ENCODE peak calls at places on chromosomes 13 and 19, in seven cellular contexts. N is uterus; F is CD8-positive, alpha-beta memory T cell; M is AG04450; Z is heart left ventricle; Y is upper lobe of right lung; G is thoracic aorta. I is an unnamed sample.

GRCh38 chr13:19061278-19061677 is 120.3 kb downstream of the TUBA3C start:
- DNase-seq in N (no peak), F (no peak), M (no peak), Z (no peak), Y (no peak), G (no peak), I (no peak)

GRCh38 chr19:7326105-7326877 is 22.4 kb upstream of the ARHGEF18 start:
- DNase-seq in N (no peak), F (peak; percentile 33), M (no peak), Z (no peak), Y (peak; percentile 19), G (no peak), I (no peak)

GRCh38 chr13:113023217-113023597 is 54.2 kb downstream of the MCF2L start:
- DNase-seq in N (no peak), F (no peak), M (no peak), Z (no peak), Y (no peak), G (no peak), I (no peak)

GRCh38 chr13:51093574-51093973 is 17.5 kb downstream of the C13orf42 start:
- DNase-seq in N (no peak), F (no peak), M (no peak), Z (no peak), Y (no peak), G (no peak), I (no peak)

GRCh38 chr19:55663846-55664536 is 9.2 kb downstream of the U2AF2 start:
- DNase-seq in N (no peak), F (no peak), M (no peak), Z (no peak), Y (no peak), G (no peak), I (no peak)

GRCh38 chr19:6464070-6464873 is at the start of gene CRB3:
- DNase-seq in N (no peak), F (peak; percentile 25), M (no peak), Z (no peak), Y (peak; percentile 96), G (no peak), I (no peak)

GRCh38 chr13:106103779-106104178 is 431.7 kb downstream of the EFNB2 start:
- DNase-seq in N (no peak), F (no peak), M (no peak), Z (no peak), Y (no peak), G (no peak), I (no peak)

GRCh38 chr19:50821622-50822021 is 2.0 kb downstream of the KLK1 start:
- DNase-seq in N (no peak), F (no peak), M (no peak), Z (no peak), Y (no peak), G (no peak), I (no peak)

GRCh38 chr19:49677232-49677881 is at the start of gene PRMT1:
- DNase-seq in N (no peak), F (peak; percentile 52), M (no peak), Z (peak; percentile 77), Y (peak; percentile 79), G (no peak), I (no peak)

GRCh38 chr13:94712812-94713555 is 639 bp upstream of the SOX21 start:
- DNase-seq in N (no peak), F (no peak), M (no peak), Z (no peak), Y (peak; percentile 68), G (no peak), I (peak; percentile 36)

GRCh38 chr19:41691268-41691970 is 3.3 kb upstream of the CEACAM7 start:
- DNase-seq in N (no peak), F (no peak), M (no peak), Z (no peak), Y (peak; percentile 63), G (no peak), I (no peak)

GRCh38 chr13:27086599-27087265 is 84.9 kb downstream of the USP12 start:
- DNase-seq in N (no peak), F (no peak), M (no peak), Z (no peak), Y (no peak), G (no peak), I (no peak)

GRCh38 chr19:52725528-52725961 is 9.3 kb downstream of the ZNF611 start:
- DNase-seq in N (no peak), F (no peak), M (no peak), Z (no peak), Y (no peak), G (no peak), I (no peak)

GRCh38 chr19:38813323-38813722 is 578 bp upstream of the LGALS4 start:
- DNase-seq in N (no peak), F (no peak), M (no peak), Z (no peak), Y (no peak), G (no peak), I (no peak)

GRCh38 chr13:99432637-99433542 is 68.4 kb upstream of the TM9SF2 start:
- DNase-seq in N (no peak), F (peak; percentile 87), M (no peak), Z (peak; percentile 89), Y (peak; percentile 76), G (no peak), I (no peak)

GRCh38 chr13:106566682-106567420 is 1.1 kb downstream of the ARGLU1 start:
- DNase-seq in N (peak; percentile 58), F (peak; percentile 28), M (no peak), Z (peak; percentile 77), Y (peak; percentile 81), G (no peak), I (peak; percentile 22)

GRCh38 chr19:3138268-3138667 is 2.4 kb downstream of the GNA15 start:
- DNase-seq in N (no peak), F (no peak), M (no peak), Z (no peak), Y (no peak), G (no peak), I (no peak)

GRCh38 chr19:49950590-49950948 is 10.4 kb downstream of the SIGLEC11 start:
- DNase-seq in N (no peak), F (no peak), M (no peak), Z (no peak), Y (no peak), G (no peak), I (no peak)

GRCh38 chr19:39971380-39971841 is 446 bp downstream of the PSMC4 start:
- DNase-seq in N (no peak), F (no peak), M (no peak), Z (no peak), Y (no peak), G (peak; percentile 8), I (no peak)

GRCh38 chr13:113275387-113275786 is 21.7 kb upstream of the LAMP1 start:
- DNase-seq in N (peak; percentile 25), F (no peak), M (peak; percentile 39), Z (no peak), Y (no peak), G (no peak), I (no peak)

GRCh38 chr13:113367020-113367560 is 3.2 kb upstream of the GRTP1 start:
- DNase-seq in N (no peak), F (no peak), M (no peak), Z (no peak), Y (no peak), G (no peak), I (no peak)

GRCh38 chr13:33228645-33229445 is 56.7 kb downstream of the STARD13 start:
- DNase-seq in N (no peak), F (no peak), M (no peak), Z (no peak), Y (no peak), G (no peak), I (no peak)

GRCh38 chr13:99828114-99828513 is 143.5 kb downstream of the ZIC5 start:
- DNase-seq in N (no peak), F (no peak), M (no peak), Z (no peak), Y (no peak), G (no peak), I (no peak)

DNA sequence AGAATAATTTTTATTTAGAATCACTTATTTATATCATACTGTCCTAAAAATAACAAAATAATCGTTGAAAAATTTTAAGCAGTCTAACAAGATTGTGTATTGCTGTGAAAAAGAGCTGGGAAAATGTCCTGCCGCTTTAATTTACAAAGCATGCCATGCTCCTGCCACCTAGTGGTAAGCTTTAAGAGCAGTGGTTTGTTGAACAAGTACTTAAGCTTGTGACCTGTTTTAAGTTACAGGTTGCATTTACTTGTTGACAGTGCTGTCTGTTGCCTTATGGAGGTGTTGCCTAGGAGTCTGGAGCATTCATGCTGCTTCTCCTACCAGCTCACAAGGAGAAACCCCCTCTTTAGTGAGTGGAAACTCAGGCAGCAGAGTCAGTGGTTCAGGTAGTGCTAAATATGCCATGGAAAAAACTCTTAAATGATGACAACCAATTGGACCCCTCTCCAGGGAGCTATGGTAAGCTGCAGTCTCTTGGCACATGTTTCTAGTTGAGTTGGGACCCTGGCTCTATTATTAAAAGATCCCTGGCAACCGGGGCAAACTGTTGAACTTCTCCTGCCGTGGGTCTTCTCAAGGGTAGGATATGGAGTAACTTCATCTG is 68.4 kb downstream of the SPATA13 start:
- DNase-seq in N (no peak), F (no peak), M (peak; percentile 52), Z (no peak), Y (no peak), G (no peak), I (peak; percentile 14)
- H3K27ac ChIP-seq in N (no peak overlapping the region), F (no peak overlapping the region), M (no peak overlapping the region), Z (no peak overlapping the region), Y (no peak overlapping the region), G (no peak overlapping the region), I (no peak overlapping the region)

GRCh38 chr13:49622174-49622946 is 5.9 kb upstream of the ARL11 start:
- DNase-seq in N (no peak), F (no peak), M (no peak), Z (no peak), Y (no peak), G (no peak), I (no peak)
- H3K27ac ChIP-seq in N (no peak overlapping the region), F (no peak overlapping the region), M (no peak overlapping the region), Z (peak overlapping the region; percentile 78), Y (no peak overlapping the region), G (no peak overlapping the region), I (no peak overlapping the region)

GRCh38 chr13:59865398-59865797 is 298.3 kb downstream of the DIAPH3 start:
- DNase-seq in N (no peak), F (no peak), M (no peak), Z (no peak), Y (no peak), G (no peak), I (no peak)

GRCh38 chr13:59856281-59856810 is 307.4 kb downstream of the DIAPH3 start:
- DNase-seq in N (no peak), F (no peak), M (no peak), Z (no peak), Y (no peak), G (no peak), I (no peak)

GRCh38 chr13:59863621-59864020 is 300.1 kb downstream of the DIAPH3 start:
- DNase-seq in N (no peak), F (no peak), M (no peak), Z (no peak), Y (no peak), G (no peak), I (no peak)

GRCh38 chr13:59861676-59862075 is 302.1 kb downstream of the DIAPH3 start:
- DNase-seq in N (no peak), F (no peak), M (no peak), Z (no peak), Y (no peak), G (no peak), I (no peak)
- H3K27ac ChIP-seq in N (no peak overlapping the region), F (no peak overlapping the region), M (no peak overlapping the region), Z (no peak overlapping the region), Y (no peak overlapping the region), G (no peak overlapping the region), I (no peak overlapping the region)

DNA sequence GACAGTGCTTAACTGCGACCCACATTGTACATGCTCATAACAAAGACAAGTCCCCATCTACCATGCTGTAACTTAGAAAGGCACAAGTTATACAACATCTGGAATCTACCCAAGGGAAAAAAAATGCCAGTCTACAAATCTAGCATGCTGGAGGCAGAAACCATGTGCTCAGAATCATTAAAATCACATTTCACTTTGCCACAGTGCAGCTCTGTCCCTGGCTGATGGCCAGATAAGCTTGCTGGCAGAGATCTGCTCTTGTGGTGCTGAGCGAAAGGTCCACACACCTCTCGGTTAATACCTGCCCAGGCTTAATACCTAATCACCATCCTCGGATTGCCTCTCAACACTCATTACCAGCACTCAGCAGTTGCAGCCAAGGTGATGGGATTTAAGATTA is 74.1 kb upstream of the UQCRFS1 start:
- DNase-seq in N (no peak), F (no peak), M (no peak), Z (no peak), Y (peak; percentile 5), G (no peak), I (no peak)
- H3K27ac ChIP-seq in N (no peak overlapping the region), F (no peak overlapping the region), M (no peak overlapping the region), Z (no peak overlapping the region), Y (no peak overlapping the region), G (no peak overlapping the region), I (no peak overlapping the region)

I was measured in caudate nucleus.